ENCODE peak calls at places on chromosomes 3 and 15, in four cellular contexts. S, A, G and Z are unnamed samples.

GRCh38 chr15:39417766-39418165 is 163.1 kb upstream of the THBS1 start:
- DNase-seq in A (no peak), G (no peak), S (no peak), Z (peak)

GRCh38 chr15:78105541-78106241 is 13.3 kb downstream of the SH2D7 start:
- DNase-seq in A (no peak), S (no peak), G (no peak), Z (no peak)

GRCh38 chr3:141959531-141959920 is 83.1 kb downstream of the ATP1B3 start:
- DNase-seq in S (no peak), A (no peak), G (no peak), Z (no peak)

GRCh38 chr15:79091204-79091867 is 756 bp upstream of the RASGRF1 start:
- DNase-seq in A (no peak), S (peak), G (peak), Z (no peak)

GRCh38 chr3:42914771-42915515 is 9.0 kb downstream of the ZNF662 start:
- DNase-seq in A (no peak), S (no peak), G (no peak), Z (no peak)

GRCh38 chr3:7536921-7537320 is 676.0 kb downstream of the GRM7 start:
- DNase-seq in A (no peak), G (no peak), S (no peak), Z (no peak)

GRCh38 chr15:96365781-96366525 is 35.5 kb downstream of the NR2F2 start:
- DNase-seq in G (no peak), S (no peak), A (no peak), Z (no peak)

GRCh38 chr3:148717918-148718317 is 20.2 kb downstream of the AGTR1 start:
- DNase-seq in A (no peak), S (no peak), G (no peak), Z (no peak)

GRCh38 chr3:48215019-48215418 is 8.3 kb upstream of the CAMP start:
- DNase-seq in G (no peak), S (no peak), A (no peak), Z (no peak)